ENCODE peak calls at places on chromosomes 16 and 17, in six cellular contexts. Y is DND-41, Z is fibroblast of lung, P is colonic mucosa, J is mammary epithelial cell, X is A549. S is an unnamed sample.

GRCh38 chr17:41895617-41896016 is 23.1 kb downstream of the ACLY start:
- DNase-seq in X (no peak), J (no peak), P (no peak), Y (no peak), Z (peak; percentile 42), S (no peak)

GRCh38 chr17:42399121-42399520 is 10.9 kb upstream of the STAT3 start:
- DNase-seq in P (no peak), Y (no peak), X (no peak), Z (no peak), J (no peak), S (no peak)

GRCh38 chr16:4212934-4213296 is 29.0 kb downstream of the SRL start:
- DNase-seq in J (peak; percentile 19), Y (no peak), P (no peak), Z (peak; percentile 67), X (peak; percentile 61), S (no peak)

GRCh38 chr17:35898283-35899070 is 18.3 kb upstream of the CCL5 start:
- DNase-seq in Z (no peak), X (peak; percentile 40), Y (peak; percentile 76), P (peak; percentile 46), J (no peak), S (no peak)

GRCh38 chr17:7833011-7833794 is 814 bp upstream of the KDM6B start:
- DNase-seq in P (peak; percentile 24), X (no peak), Y (no peak), Z (no peak), J (no peak), S (peak; percentile 78)

GRCh38 chr16:53094013-53094630 is 39.3 kb downstream of the CHD9 start:
- DNase-seq in Y (peak; percentile 26), X (peak; percentile 74), Z (no peak), P (peak; percentile 92), J (no peak), S (peak; percentile 89)

GRCh38 chr17:74379495-74380085 is 12.3 kb downstream of the GPR142 start:
- DNase-seq in J (peak; percentile 58), Z (peak; percentile 62), Y (peak; percentile 89), X (peak; percentile 85), P (peak; percentile 97), S (peak; percentile 95)

GRCh38 chr16:1474471-1474795 is 395 bp downstream of the CLCN7 start:
- DNase-seq in P (no peak), Z (no peak), X (no peak), Y (no peak), J (no peak), S (no peak)

GRCh38 chr16:85033153-85033552 is 5.6 kb downstream of the KIAA0513 start:
- DNase-seq in Y (no peak), Z (no peak), P (no peak), X (no peak), J (no peak), S (no peak)

GRCh38 chr17:45319239-45319703 is 2.5 kb upstream of the MAP3K14 start:
- DNase-seq in P (peak; percentile 59), Z (peak; percentile 82), Y (no peak), X (peak; percentile 92), J (peak; percentile 85), S (no peak)

GRCh38 chr17:77610980-77611641 is 347.4 kb upstream of the TNRC6C start:
- DNase-seq in X (no peak), Y (no peak), P (no peak), Z (no peak), J (no peak), S (no peak)

GRCh38 chr17:77611791-77612466 is 346.6 kb upstream of the TNRC6C start:
- DNase-seq in Z (no peak), J (no peak), Y (no peak), X (no peak), P (no peak), S (no peak)

GRCh38 chr17:77608431-77608830 is 350.1 kb upstream of the TNRC6C start:
- DNase-seq in X (no peak), J (no peak), Y (no peak), Z (no peak), P (no peak), S (no peak)

GRCh38 chr17:77610518-77610893 is 348.0 kb upstream of the TNRC6C start:
- DNase-seq in J (no peak), Z (no peak), X (no peak), Y (no peak), P (no peak), S (no peak)

DNA sequence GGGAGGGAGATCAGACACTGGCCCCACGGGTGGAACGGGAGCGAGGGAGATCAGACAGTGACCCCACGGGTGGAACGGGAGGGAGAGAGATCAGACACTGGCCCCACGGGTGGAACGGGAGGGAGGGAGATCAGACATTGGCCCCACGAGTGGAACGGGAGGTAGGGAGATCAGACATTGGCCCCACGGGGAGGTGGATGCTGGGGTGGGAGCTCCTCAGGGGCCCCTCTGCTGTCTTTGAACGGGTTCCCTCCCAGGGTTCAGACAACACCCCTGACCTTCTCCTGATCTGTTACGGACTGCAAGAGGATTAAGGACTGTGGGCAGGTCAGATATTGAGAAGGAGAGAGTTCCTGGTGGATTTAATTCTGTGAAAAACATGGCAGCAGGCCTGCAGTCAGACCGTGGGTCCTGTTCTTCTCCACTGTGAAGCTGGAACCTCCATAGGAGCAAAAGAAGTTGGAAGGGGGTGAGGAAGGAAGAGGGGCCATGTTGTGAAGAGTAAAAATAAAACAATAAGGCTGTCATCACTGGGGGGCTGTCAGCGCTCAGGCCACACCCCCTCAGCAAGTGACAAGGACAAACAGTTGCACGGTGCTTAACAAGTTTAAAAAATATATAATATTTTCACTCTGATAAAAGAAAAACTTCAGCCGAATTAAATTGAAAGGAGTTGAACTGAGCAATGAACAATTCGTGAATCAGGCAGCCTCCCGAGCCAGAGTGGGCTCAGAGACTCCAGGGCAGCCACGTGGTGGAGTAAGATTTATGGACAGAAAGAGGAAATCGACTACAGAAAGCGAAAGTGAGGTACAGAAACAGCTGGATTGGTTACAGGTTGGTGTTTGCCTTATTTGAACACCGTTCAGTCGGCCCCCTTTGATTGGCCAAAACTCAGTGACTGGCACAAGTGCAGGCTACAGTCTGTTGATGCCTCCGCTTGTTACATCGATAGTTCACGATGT is 348.7 kb upstream of the TNRC6C start:
- DNase-seq in J (no peak), Y (peak; percentile 69), Z (no peak), X (no peak), P (peak; percentile 41), S (no peak)
- H3K4me3 ChIP-seq in J (no peak overlapping the region), Y (no peak overlapping the region), Z (no peak overlapping the region), X (no peak overlapping the region), P (no peak overlapping the region), S (peak overlapping the region; percentile 2)

GRCh38 chr17:49471089-49471683 is 23.9 kb upstream of the NGFR start:
- DNase-seq in Y (no peak), Z (no peak), J (no peak), X (no peak), P (no peak), S (no peak)
- H3K27ac ChIP-seq in Y (no peak overlapping the region), Z (no peak overlapping the region), J (no peak overlapping the region), X (no peak overlapping the region), P (no peak overlapping the region), S (no peak overlapping the region)

GRCh38 chr17:76131061-76131691 is 9.9 kb downstream of the FOXJ1 start:
- DNase-seq in Z (no peak), Y (no peak), X (no peak), P (no peak), J (no peak), S (no peak)

GRCh38 chr17:76130473-76130872 is 10.6 kb downstream of the FOXJ1 start:
- DNase-seq in J (no peak), Y (no peak), Z (no peak), X (no peak), P (no peak), S (no peak)

GRCh38 chr17:76134911-76135809 is 5.9 kb downstream of the FOXJ1 start:
- DNase-seq in Y (no peak), J (no peak), X (no peak), P (no peak), Z (no peak), S (no peak)

GRCh38 chr17:76131692-76132573 is 9.1 kb downstream of the FOXJ1 start:
- DNase-seq in Z (no peak), X (no peak), Y (no peak), J (peak; percentile 59), P (no peak), S (no peak)

DNA sequence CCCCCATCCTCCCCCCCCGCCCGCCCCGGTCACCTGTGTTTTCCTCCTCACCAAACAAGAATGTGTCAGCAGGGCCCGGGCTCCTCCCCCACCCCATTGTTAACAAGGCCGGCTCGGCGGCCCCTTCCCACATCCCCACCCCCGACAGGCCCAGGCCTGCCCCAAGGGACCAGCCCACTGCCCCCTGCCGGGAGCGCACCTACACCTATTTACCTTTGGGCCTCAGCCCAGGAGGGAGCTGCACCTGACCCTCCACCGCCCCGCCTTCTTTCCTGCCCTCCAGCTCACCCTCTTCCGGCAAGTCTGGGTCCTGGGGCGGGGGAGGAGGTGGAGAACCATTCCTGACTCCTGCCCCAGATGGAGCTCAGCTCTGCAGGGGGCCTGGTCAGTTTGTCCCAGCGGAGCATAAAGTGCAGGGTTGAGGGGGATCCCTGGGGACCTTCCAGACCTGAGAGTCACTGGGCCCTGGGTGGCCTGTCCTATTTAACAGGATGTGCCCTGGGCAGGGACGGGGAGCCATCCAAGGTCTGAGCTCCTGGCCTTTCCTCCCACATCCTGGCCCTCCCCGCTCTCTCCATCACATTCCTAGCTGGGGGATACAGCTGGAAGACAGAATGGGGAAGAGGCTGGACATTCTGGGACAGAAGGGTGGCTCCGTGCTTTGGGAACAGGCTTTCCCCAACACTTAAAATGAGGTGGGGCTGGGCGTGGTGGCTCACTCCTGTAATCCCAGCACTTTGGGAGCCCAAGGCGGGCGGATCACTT is 8.3 kb downstream of the FOXJ1 start:
- DNase-seq in P (peak; percentile 71), Z (no peak), X (no peak), Y (no peak), J (peak; percentile 48), S (peak; percentile 92)
- TF ChIP-seq CTCF in P (no peak), Z (no peak), X (no peak), Y (no peak), J (no peak), S (no peak)

GRCh38 chr17:39668141-39668924 is at the start of gene PNMT:
- DNase-seq in P (peak; percentile 78), Z (peak; percentile 53), Y (no peak), X (peak; percentile 78), J (peak; percentile 19), S (peak; percentile 89)

GRCh38 chr17:39665642-39666221 is 583 bp downstream of the TCAP start:
- DNase-seq in Y (peak; percentile 17), X (peak; percentile 62), J (no peak), Z (no peak), P (no peak), S (peak; percentile 77)

GRCh38 chr17:39667262-39668140 is 752 bp upstream of the PNMT start:
- DNase-seq in Y (no peak), P (no peak), Z (no peak), J (no peak), X (no peak), S (peak; percentile 85)

GRCh38 chr17:39666231-39666600 is 1.1 kb downstream of the TCAP start:
- DNase-seq in Y (no peak), J (no peak), Z (no peak), X (peak; percentile 28), P (no peak), S (peak; percentile 70)

DNA sequence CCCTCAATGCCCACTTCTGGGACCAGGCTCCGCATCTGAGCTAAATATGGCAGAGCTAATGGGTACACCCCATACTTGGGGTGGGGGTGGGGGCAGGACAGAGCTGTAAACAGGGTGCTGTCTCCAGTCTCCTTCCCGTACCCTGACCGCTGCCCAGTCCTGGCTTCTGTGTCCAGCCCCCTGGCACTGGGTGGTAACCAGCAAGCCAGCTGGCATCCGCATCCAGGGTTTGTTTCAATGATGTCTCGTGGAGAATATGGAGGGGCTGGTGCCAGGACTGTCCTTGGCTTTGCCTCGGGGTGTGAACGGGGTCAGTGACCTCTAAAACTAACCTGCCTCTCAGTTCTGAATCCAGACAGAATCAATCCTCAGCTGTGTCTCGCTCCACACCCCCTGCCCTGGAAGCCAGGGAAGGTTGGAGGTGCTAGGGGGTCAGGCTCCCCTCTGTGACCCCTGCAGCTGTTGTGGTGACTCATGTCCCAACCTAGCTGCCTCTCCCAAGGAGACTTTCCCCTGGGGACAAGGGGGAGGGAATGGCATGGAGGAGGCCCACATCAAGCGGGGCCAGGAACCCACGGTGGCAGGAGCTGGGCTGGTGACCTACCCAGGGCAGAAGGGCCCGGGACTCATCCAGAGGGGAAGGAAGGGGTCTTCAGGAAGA is 1.5 kb upstream of the PNMT start:
- DNase-seq in Y (no peak), P (no peak), Z (no peak), J (no peak), X (peak; percentile 35), S (peak; percentile 72)
- H3K4me3 ChIP-seq in Y (no peak overlapping the region), P (no peak overlapping the region), Z (no peak overlapping the region), J (no peak overlapping the region), X (no peak overlapping the region), S (no peak overlapping the region)

S was measured in kidney.